ENCODE peak calls at places on chromosomes 16 and 17, in nine cellular contexts. R is A172; V is naive B cell; M is GM18507; A is SJSA1; U is activated T-helper 1 cell treated with anti-CD3 and anti-CD28 coated beads, Interleukin-2, amount 50 U/mL, for 16 hours; G is HT1080; L is HuH-7.5; C is nucleus accumbens. P is an unnamed sample.

GRCh38 chr16:69865701-69866100 is 85.4 kb upstream of the CLEC18A start:
- DNase-seq in U (no peak), A (peak), C (no peak), V (no peak), G (peak), L (no peak), R (peak), M (no peak), P (peak)

GRCh38 chr17:28704219-28704858 is 7.3 kb downstream of the PROCA1 start:
- DNase-seq in M (no peak), A (no peak), L (no peak), U (no peak), G (no peak), R (no peak), C (no peak), V (no peak), P (no peak)

GRCh38 chr17:34318474-34318873 is 761 bp upstream of the CCL8 start:
- DNase-seq in C (no peak), L (no peak), V (no peak), R (no peak), G (peak), U (no peak), M (no peak), A (no peak), P (no peak)

GRCh38 chr17:79982986-79983385 is 52.7 kb downstream of the TBC1D16 start:
- DNase-seq in U (no peak), A (peak), L (no peak), M (no peak), R (no peak), C (no peak), V (no peak), G (no peak), P (no peak)

GRCh38 chr16:84084570-84085270 is 32.0 kb downstream of the MBTPS1 start:
- DNase-seq in A (peak), L (peak), U (peak), V (peak), G (peak), R (peak), M (peak), C (no peak), P (peak)

GRCh38 chr17:46979023-46979870 is at the start of gene RPRML:
- DNase-seq in C (no peak), A (peak), U (no peak), V (peak), L (peak), G (no peak), M (no peak), R (no peak), P (no peak)

GRCh38 chr16:85374571-85374872 is 238.6 kb upstream of the GSE1 start:
- DNase-seq in R (no peak), M (no peak), G (no peak), V (no peak), L (no peak), C (no peak), U (no peak), A (no peak), P (no peak)

GRCh38 chr16:57734308-57734924 is 1.2 kb upstream of the KATNB1 start:
- DNase-seq in L (no peak), A (no peak), V (no peak), R (no peak), G (no peak), U (no peak), M (no peak), C (no peak), P (no peak)

GRCh38 chr17:6455321-6455705 is 11.1 kb downstream of the PIMREG start:
- DNase-seq in L (no peak), U (peak), M (peak), R (no peak), G (no peak), V (peak), A (no peak), C (no peak), P (no peak)

P was measured in RCC 7860.